ENCODE peak calls at places on chromosomes 4 and X, in six cellular contexts. R is H1, S is K562, T is GM12878, O is HepG2, I is WTC11. F is an unnamed sample.

GRCh38 chrX:97315939-97316338 is 432.2 kb downstream of the RPA4 start:
- DNase-seq in R (no peak), S (peak), T (no peak), O (no peak), I (peak), F (no peak)

GRCh38 chrX:40169193-40170086 is 71.7 kb upstream of the BCOR start:
- DNase-seq in R (peak), S (peak), T (no peak), O (peak), I (peak), F (peak)

GRCh38 chr4:2260336-2261109 is 1.4 kb downstream of the MXD4 start:
- DNase-seq in R (no peak), S (no peak), T (no peak), O (no peak), I (peak), F (no peak)

GRCh38 chrX:71525316-71525715 is 7.6 kb upstream of the OGT start:
- DNase-seq in R (no peak), S (no peak), T (no peak), O (no peak), I (no peak), F (no peak)

GRCh38 chr4:47926667-47927258 is 12.4 kb upstream of the NFXL1 start:
- DNase-seq in R (peak), S (peak), T (no peak), O (peak), I (peak), F (peak)

GRCh38 chr4:4395849-4396627 is 9.1 kb downstream of the NSG1 start:
- DNase-seq in R (peak), S (no peak), T (no peak), O (peak), I (peak), F (no peak)

GRCh38 chr4:47631161-47631560 is 146.1 kb downstream of the ATP10D start:
- DNase-seq in R (no peak), S (no peak), T (no peak), O (no peak), I (no peak), F (no peak)

GRCh38 chr4:59968796-59969195 is 1231.3 kb upstream of the ADGRL3 start:
- DNase-seq in R (no peak), S (no peak), T (no peak), O (no peak), I (no peak), F (no peak)

GRCh38 chr4:47271296-47271695 is 192.2 kb downstream of the COMMD8 start:
- DNase-seq in R (no peak), S (no peak), T (no peak), O (no peak), I (no peak), F (no peak)

GRCh38 chr4:4554234-4554633 is 12.4 kb upstream of the STX18 start:
- DNase-seq in R (no peak), S (no peak), T (no peak), O (no peak), I (no peak), F (no peak)

GRCh38 chr4:65669008-65669971 is 999 bp downstream of the EPHA5 start:
- DNase-seq in R (peak), S (no peak), T (no peak), O (no peak), I (peak), F (no peak)

GRCh38 chr4:23516719-23517118 is 373.1 kb downstream of the PPARGC1A start:
- DNase-seq in R (no peak), S (no peak), T (no peak), O (no peak), I (no peak), F (no peak)

GRCh38 chrX:134998246-134998645 is 7.5 kb downstream of the SMIM10 start:
- DNase-seq in R (no peak), S (no peak), T (no peak), O (no peak), I (no peak), F (no peak)

GRCh38 chr4:184897807-184898388 is 72.1 kb upstream of the ACSL1 start:
- DNase-seq in R (no peak), S (no peak), T (no peak), O (no peak), I (no peak), F (no peak)

GRCh38 chr4:10587697-10588096 is 96.9 kb downstream of the CLNK start:
- DNase-seq in R (no peak), S (no peak), T (no peak), O (no peak), I (no peak), F (no peak)

GRCh38 chr4:118270492-118270891 is 82.3 kb downstream of the PRSS12 start:
- DNase-seq in R (no peak), S (no peak), T (no peak), O (peak), I (no peak), F (peak)

GRCh38 chrX:2320580-2321327 is 180.0 kb downstream of the DHRSX start:
- DNase-seq in R (no peak), S (no peak), T (no peak), O (peak), I (no peak), F (no peak)

GRCh38 chr4:98688416-98689290 is 30.2 kb upstream of the TSPAN5 start:
- DNase-seq in R (no peak), S (peak), T (no peak), O (peak), I (no peak), F (peak)

GRCh38 chrX:118644378-118644777 is 83.0 kb upstream of the IL13RA1 start:
- DNase-seq in R (no peak), S (peak), T (no peak), O (peak), I (no peak), F (peak)

GRCh38 chrX:116240446-116240845 is 69.9 kb downstream of the AGTR2 start:
- DNase-seq in R (no peak), S (no peak), T (no peak), O (no peak), I (no peak), F (no peak)

GRCh38 chrX:19790829-19791228 is 96.6 kb downstream of the SH3KBP1 start:
- DNase-seq in R (no peak), S (no peak), T (no peak), O (no peak), I (no peak), F (no peak)

GRCh38 chr4:74055096-74055495 is 16.6 kb upstream of the CXCL3 start:
- DNase-seq in R (no peak), S (no peak), T (no peak), O (no peak), I (no peak), F (no peak)

DNA sequence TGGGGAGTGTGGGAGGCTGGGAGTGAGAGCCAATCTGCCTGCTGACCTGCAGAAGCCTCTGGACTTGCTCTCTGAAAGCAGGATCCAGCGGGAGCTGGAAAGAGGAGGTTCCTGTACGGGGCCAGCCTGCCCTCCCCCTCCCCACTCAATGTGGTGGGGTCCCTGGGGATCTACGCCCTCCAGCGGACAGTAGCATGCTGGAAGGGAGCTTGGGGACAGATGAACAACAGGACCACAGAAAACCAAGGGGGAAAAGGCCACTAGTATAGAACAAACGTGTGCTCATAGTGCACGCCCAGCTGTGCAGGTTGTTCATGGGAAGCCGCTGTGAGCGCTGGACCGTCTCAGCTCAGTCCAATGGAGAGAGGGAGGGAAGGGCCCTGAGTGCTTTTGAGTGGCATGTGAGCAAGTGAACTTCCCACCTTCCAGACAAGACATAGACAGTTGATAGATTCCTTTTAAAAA is 15.8 kb downstream of the HMX1 start:
- DNase-seq in R (peak), S (peak), T (no peak), O (no peak), I (peak), F (no peak)
- TF ChIP-seq ATF3 in R (no peak), S (no peak), T (no peak), O (no peak), I (no peak), F (no peak)

DNA sequence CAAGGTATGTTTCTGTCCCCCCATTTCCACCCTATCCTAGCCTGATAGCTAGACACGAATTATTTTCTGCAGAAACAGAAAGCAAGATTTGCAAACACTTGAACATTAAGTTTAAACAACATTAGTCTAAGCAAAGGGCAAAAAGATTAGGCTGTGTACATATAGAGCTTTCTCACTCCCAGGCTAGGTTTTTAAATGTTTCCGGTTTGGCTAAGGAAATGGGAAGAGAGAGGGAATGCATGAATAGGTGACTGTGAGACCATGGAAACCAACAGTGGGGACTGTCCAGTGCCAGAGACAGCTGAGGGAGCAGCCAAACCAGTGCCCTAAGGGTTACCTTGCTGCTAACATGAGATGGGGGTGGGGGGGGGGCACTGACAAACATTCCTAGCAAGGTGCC is 242.7 kb downstream of the SCFD2 start:
- DNase-seq in R (no peak), S (no peak), T (no peak), O (no peak), I (no peak), F (no peak)
- TF ChIP-seq ATF3 in R (no peak), S (no peak), T (no peak), O (no peak), I (no peak), F (no peak)

DNA sequence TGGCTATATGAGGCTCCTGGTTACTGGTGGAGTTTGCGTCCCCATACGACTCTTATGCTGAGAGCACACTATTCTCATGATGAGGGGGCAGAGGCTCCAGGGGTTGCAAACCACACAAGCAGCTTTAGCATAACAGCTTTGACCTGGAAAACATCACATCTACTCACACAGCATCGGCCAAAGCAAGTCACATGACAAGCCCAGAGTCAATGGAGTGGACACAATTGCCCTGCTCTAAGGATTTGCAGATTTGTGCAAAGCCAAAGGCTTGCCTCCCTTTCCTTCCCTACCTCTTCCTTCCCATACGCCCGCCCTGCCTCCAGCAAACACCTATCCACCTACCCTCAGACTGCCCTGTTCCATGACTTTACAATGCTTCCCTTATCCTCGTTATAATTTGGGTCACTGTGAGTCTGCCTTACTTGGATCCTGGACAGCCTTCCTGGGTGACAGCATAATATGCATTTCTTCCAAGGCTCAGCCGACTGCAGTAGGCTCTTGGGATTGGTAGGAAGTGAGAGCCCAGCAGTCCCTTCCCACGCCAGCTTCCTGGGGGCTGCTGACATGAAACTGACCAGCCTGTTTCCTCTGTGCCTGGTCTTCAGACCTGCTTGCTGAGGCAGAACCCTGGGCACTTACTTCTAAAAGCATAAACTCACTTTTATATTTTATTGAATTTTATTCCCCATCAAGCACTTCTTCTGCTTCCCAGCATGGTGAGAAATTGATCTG is 208.2 kb upstream of the PSAPL1 start:
- DNase-seq in R (no peak), S (no peak), T (no peak), O (no peak), I (no peak), F (no peak)
- TF ChIP-seq ATF3 in R (no peak), S (no peak), T (no peak), O (no peak), I (no peak), F (no peak)

DNA sequence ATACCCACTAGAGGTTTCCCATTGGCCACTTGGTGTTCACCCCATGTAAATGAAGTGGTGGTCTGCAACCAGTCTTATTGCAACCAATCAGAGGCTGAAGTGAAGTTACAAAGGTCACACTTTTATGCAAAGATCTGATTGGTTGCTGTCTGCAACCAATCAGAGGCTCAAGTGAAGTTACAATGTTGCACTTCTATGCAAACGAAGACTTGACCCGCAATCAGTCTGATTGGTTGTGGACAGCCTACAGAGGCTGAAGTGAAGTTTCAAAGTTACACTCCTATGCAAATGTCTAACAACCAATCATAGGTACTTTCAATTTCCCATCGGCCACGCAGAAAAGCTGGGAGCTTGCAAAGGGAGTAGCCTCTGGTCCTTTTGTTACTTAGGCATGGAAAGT is 22.3 kb upstream of the XPNPEP2 start:
- DNase-seq in R (no peak), S (no peak), T (no peak), O (peak), I (no peak), F (no peak)
- TF ChIP-seq ATF3 in R (no peak), S (no peak), T (no peak), O (no peak), I (no peak), F (no peak)

DNA sequence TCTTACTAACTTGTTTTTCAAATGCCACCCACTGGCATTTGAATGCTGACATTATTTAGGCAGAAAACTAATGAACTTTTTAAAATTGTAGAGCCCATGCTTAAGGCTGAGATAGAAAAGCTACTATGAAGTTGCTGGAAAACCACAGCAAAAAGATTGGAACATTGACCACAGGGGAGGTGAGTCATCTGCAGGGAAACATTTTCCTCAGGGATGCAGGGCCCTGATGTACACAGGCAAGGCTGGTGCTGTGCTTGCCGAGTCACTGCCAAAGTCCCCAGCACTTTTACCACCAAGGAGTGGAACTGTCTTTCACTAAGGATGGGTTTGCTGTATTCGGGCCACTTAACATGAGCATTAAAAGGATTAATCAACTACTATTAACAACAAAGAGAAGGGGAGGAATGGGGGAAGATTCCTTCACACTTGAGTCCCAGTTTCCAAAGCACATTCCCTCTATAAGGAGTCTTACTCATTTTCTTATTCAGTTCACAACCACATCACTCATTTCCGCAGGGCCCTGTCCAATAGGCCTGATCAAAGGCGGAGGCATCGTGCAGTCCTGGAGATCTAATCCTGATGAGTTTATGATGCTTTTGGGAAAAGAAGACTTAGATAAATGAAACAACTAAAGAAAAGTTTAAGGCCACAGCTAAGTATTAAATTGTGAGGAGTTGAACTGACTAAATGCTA is 202.9 kb upstream of the NPY2R start:
- DNase-seq in R (no peak), S (no peak), T (no peak), O (no peak), I (no peak), F (peak)
- TF ChIP-seq ATF3 in R (no peak), S (no peak), T (no peak), O (no peak), I (no peak), F (no peak)

GRCh38 chr4:15963568-15963967 is 593 bp upstream of the FGFBP2 start:
- DNase-seq in R (no peak), S (no peak), T (no peak), O (no peak), I (no peak), F (no peak)
- TF ChIP-seq ATF3 in R (no peak), S (no peak), T (no peak), O (no peak), I (no peak), F (no peak)

DNA sequence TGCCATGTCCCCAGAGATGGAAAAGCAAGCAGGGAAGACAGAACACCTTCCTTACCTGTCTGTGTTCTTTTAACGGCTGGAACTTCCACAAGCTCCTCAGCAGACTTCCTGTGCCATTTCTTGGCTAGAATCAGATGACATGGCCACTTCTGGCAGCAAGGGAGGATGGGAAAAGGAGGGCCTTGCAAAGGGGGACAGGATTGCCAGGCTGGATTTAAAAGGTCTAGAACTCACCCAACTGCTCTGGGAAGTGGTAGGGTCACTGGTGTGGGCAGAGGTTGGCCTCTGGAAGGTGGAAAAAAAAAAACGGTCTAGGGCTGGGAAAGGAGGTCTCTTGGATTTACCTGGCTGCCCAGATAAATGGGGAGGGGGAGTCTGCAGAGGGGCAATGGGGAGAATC is 1.6 kb upstream of the USP11 start:
- DNase-seq in R (no peak), S (no peak), T (no peak), O (no peak), I (no peak), F (no peak)
- TF ChIP-seq ATF3 in R (no peak), S (no peak), T (no peak), O (no peak), I (no peak), F (no peak)

GRCh38 chrX:131841496-131842410 is 181.3 kb upstream of the STK26 start:
- DNase-seq in R (peak), S (peak), T (no peak), O (peak), I (peak), F (peak)
- TF ChIP-seq ATF3 in R (no peak), S (no peak), T (no peak), O (no peak), I (no peak), F (no peak)

DNA sequence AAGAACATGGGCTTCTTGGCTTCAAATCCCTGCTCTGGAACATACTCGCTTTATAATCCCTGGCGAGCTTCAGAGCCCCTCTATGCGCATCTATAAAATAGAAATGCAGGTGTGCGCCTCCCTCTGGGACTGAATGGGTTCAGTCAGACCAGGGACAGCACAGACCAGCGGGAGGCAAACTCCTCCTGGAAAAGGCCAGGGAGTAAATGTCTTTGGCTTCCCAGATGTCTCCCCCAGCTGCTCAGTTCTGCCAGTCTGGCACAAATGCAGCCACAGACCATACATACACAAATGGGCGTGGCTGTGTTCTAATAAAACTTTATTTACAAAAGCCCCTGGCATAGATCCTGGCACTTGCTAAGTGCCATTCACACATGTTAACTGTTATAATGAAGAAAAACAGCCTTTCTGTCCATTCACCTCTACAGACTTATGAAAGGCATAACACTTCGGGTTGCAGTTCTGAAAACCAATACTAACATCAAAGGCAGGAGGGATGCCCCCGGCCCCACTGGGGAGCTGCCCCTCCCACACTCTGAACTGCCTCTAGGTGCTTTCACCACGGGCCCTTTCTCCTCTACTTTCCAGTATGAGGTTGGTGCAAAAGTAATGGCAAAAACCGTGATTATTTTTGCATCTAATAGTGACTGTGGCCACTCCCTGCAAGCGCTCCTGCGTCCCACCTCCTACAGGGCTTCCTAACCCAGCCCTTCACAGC is 4.6 kb downstream of the JAKMIP1 start:
- DNase-seq in R (no peak), S (no peak), T (no peak), O (no peak), I (peak), F (no peak)
- TF ChIP-seq ATF3 in R (no peak), S (no peak), T (no peak), O (no peak), I (no peak), F (no peak)